ENCODE peak calls at places on chromosomes 11 and 22, in eight cellular contexts. Q is foreskin fibroblast; T is activated naive CD4-positive, alpha-beta T cell; X is activated CD8-positive, alpha-beta memory T cell treated with anti-CD3 and anti-CD28 coated beads for 1 hour; F is fibroblast of villous mesenchyme; G is ACHN; B is Kasumi-1; S is T-helper 1 cell. U is an unnamed sample.

GRCh38 chr11:70167723-70168404 is 35.2 kb upstream of the FADD start:
- DNase-seq in Q (no peak), T (no peak), X (no peak), F (no peak), G (no peak), B (no peak), S (no peak), U (no peak)

GRCh38 chr11:67396587-67397398 is 4.9 kb downstream of the PPP1CA start:
- DNase-seq in Q (no peak), T (no peak), X (no peak), F (no peak), G (no peak), B (peak; percentile 55), S (no peak), U (no peak)

GRCh38 chr11:5767056-5767455 is 13.0 kb downstream of the OR52N4 start:
- DNase-seq in Q (no peak), T (no peak), X (no peak), F (no peak), G (no peak), B (no peak), S (no peak), U (peak; percentile 34)

GRCh38 chr11:32809313-32809712 is 14.9 kb upstream of the CCDC73 start:
- DNase-seq in Q (peak; percentile 43), T (peak; percentile 9), X (no peak), F (peak; percentile 79), G (peak; percentile 64), B (peak; percentile 86), S (no peak), U (peak; percentile 79)

GRCh38 chr11:121904148-121904547 is 211.9 kb downstream of the BLID start:
- DNase-seq in Q (no peak), T (no peak), X (no peak), F (no peak), G (no peak), B (no peak), S (no peak), U (no peak)

GRCh38 chr11:18235394-18235926 is 1.1 kb downstream of the SAA4 start:
- DNase-seq in Q (no peak), T (no peak), X (no peak), F (no peak), G (no peak), B (no peak), S (no peak), U (no peak)

GRCh38 chr22:39215430-39216142 is 29.2 kb downstream of the PDGFB start:
- DNase-seq in Q (no peak), T (no peak), X (no peak), F (no peak), G (no peak), B (no peak), S (no peak), U (no peak)

GRCh38 chr11:11569936-11570491 is 51.8 kb downstream of the GALNT18 start:
- DNase-seq in Q (no peak), T (no peak), X (no peak), F (peak; percentile 3), G (peak; percentile 21), B (peak; percentile 68), S (no peak), U (no peak)

GRCh38 chr11:120985718-120986569 is 38.0 kb upstream of the TBCEL start:
- DNase-seq in Q (peak; percentile 47), T (no peak), X (no peak), F (peak; percentile 53), G (peak; percentile 46), B (no peak), S (no peak), U (peak; percentile 41)

GRCh38 chr11:1197886-1198765 is 24.7 kb upstream of the MUC5B start:
- DNase-seq in Q (no peak), T (no peak), X (no peak), F (no peak), G (no peak), B (no peak), S (no peak), U (no peak)

GRCh38 chr11:2470495-2470894 is 25.7 kb downstream of the KCNQ1 start:
- DNase-seq in Q (no peak), T (no peak), X (no peak), F (no peak), G (no peak), B (no peak), S (no peak), U (no peak)

GRCh38 chr11:113673566-113674396 is 32.3 kb downstream of the TMPRSS5 start:
- DNase-seq in Q (no peak), T (no peak), X (no peak), F (no peak), G (no peak), B (no peak), S (no peak), U (no peak)

GRCh38 chr11:105719073-105719846 is 109.4 kb downstream of the GRIA4 start:
- DNase-seq in Q (peak; percentile 79), T (no peak), X (no peak), F (no peak), G (peak; percentile 63), B (no peak), S (no peak), U (peak; percentile 86)

GRCh38 chr11:112811781-112812180 is 149.4 kb upstream of the NCAM1 start:
- DNase-seq in Q (no peak), T (no peak), X (no peak), F (no peak), G (no peak), B (no peak), S (no peak), U (no peak)

GRCh38 chr11:83734120-83734519 is 448.0 kb upstream of the CCDC90B start:
- DNase-seq in Q (no peak), T (no peak), X (no peak), F (no peak), G (no peak), B (no peak), S (no peak), U (no peak)

GRCh38 chr11:85694385-85694980 is 8.5 kb upstream of the CCDC89 start:
- DNase-seq in Q (no peak), T (no peak), X (no peak), F (peak; percentile 62), G (peak; percentile 48), B (peak; percentile 33), S (no peak), U (peak; percentile 60)

GRCh38 chr11:67302571-67303131 is 679 bp upstream of the SSH3 start:
- DNase-seq in Q (no peak), T (no peak), X (no peak), F (peak; percentile 59), G (peak; percentile 53), B (peak; percentile 55), S (no peak), U (peak; percentile 64)

GRCh38 chr11:113148076-113148475 is 166.3 kb upstream of the TTC12 start:
- DNase-seq in Q (no peak), T (no peak), X (no peak), F (no peak), G (no peak), B (no peak), S (no peak), U (no peak)

GRCh38 chr11:61343792-61344745 is 11.0 kb downstream of the TKFC start:
- DNase-seq in Q (no peak), T (no peak), X (no peak), F (no peak), G (no peak), B (no peak), S (no peak), U (no peak)

GRCh38 chr22:49192180-49192856 is 635.4 kb downstream of the BRD1 start:
- DNase-seq in Q (no peak), T (no peak), X (no peak), F (no peak), G (no peak), B (no peak), S (no peak), U (no peak)

GRCh38 chr22:20783844-20784723 is 10.2 kb downstream of the SERPIND1 start:
- DNase-seq in Q (peak; percentile 48), T (no peak), X (no peak), F (peak; percentile 74), G (peak; percentile 56), B (peak; percentile 75), S (no peak), U (peak; percentile 75)

GRCh38 chr22:35905894-35906293 is 122.7 kb downstream of the RBFOX2 start:
- DNase-seq in Q (no peak), T (no peak), X (no peak), F (no peak), G (no peak), B (no peak), S (no peak), U (no peak)

GRCh38 chr11:359181-359714 is 10.1 kb upstream of the B4GALNT4 start:
- DNase-seq in Q (no peak), T (no peak), X (no peak), F (no peak), G (no peak), B (no peak), S (no peak), U (no peak)

GRCh38 chr11:7020183-7020917 is at the start of the genes NLRP14 and ZNF214:
- DNase-seq in Q (peak; percentile 92), T (no peak), X (no peak), F (peak; percentile 87), G (peak; percentile 92), B (no peak), S (no peak), U (peak; percentile 91)

GRCh38 chr22:43643362-43643761 is 168.7 kb downstream of the EFCAB6 start:
- DNase-seq in Q (no peak), T (no peak), X (no peak), F (no peak), G (no peak), B (no peak), S (no peak), U (no peak)

GRCh38 chr11:134677338-134677948 is 265.4 kb upstream of the B3GAT1 start:
- DNase-seq in Q (no peak), T (no peak), X (no peak), F (no peak), G (no peak), B (no peak), S (no peak), U (no peak)

GRCh38 chr11:106594751-106595351 is 423.4 kb downstream of the GUCY1A2 start:
- DNase-seq in Q (no peak), T (no peak), X (no peak), F (no peak), G (no peak), B (no peak), S (no peak), U (no peak)

GRCh38 chr22:36384766-36385400 is 2.9 kb downstream of the MYH9 start:
- DNase-seq in Q (no peak), T (no peak), X (no peak), F (peak; percentile 79), G (no peak), B (peak; percentile 66), S (peak; percentile 39), U (no peak)

GRCh38 chr22:49608228-49608627 is 219.4 kb downstream of the BRD1 start:
- DNase-seq in Q (no peak), T (no peak), X (no peak), F (no peak), G (no peak), B (no peak), S (no peak), U (no peak)

GRCh38 chr11:76329084-76329648 is 51.8 kb downstream of the THAP12 start:
- DNase-seq in Q (peak; percentile 27), T (no peak), X (no peak), F (peak; percentile 81), G (no peak), B (no peak), S (no peak), U (peak; percentile 44)

GRCh38 chr11:112958670-112959069 is 2.5 kb upstream of the NCAM1 start:
- DNase-seq in Q (peak; percentile 19), T (no peak), X (no peak), F (peak; percentile 24), G (no peak), B (no peak), S (no peak), U (peak; percentile 66)

GRCh38 chr11:14578551-14578956 is 58.4 kb upstream of the PSMA1 start:
- DNase-seq in Q (peak; percentile 16), T (no peak), X (peak; percentile 57), F (peak; percentile 85), G (no peak), B (peak; percentile 87), S (peak; percentile 71), U (peak; percentile 88)

GRCh38 chr11:123360267-123360936 is 69.7 kb upstream of the GRAMD1B start:
- DNase-seq in Q (no peak), T (no peak), X (no peak), F (no peak), G (no peak), B (no peak), S (no peak), U (no peak)